ENCODE peak calls at places on chromosomes 7 and 10, in seven cellular contexts. P is astrocyte; V is cardiac muscle cell; J is aorta; X is CD8-positive, alpha-beta T cell; F is A549; C is iPS DF 6.9. U is an unnamed sample.

GRCh38 chr10:71479831-71480230 is 83.1 kb downstream of the CDH23 start:
- DNase-seq in P (no peak), V (no peak), J (no peak), X (no peak), F (no peak), C (no peak), U (no peak)

GRCh38 chr7:35313575-35313974 is 59.7 kb upstream of the TBX20 start:
- DNase-seq in P (no peak), V (no peak), J (no peak), X (no peak), F (no peak), C (no peak), U (no peak)

GRCh38 chr7:32068411-32068905 is 1.7 kb downstream of the PDE1C start:
- DNase-seq in P (no peak), V (no peak), J (no peak), X (no peak), F (no peak), C (no peak), U (no peak)

GRCh38 chr10:124064676-124065075 is 28.7 kb downstream of the CHST15 start:
- DNase-seq in P (no peak), V (no peak), J (no peak), X (no peak), F (no peak), C (no peak), U (peak; percentile 34)

GRCh38 chr7:17706734-17707133 is 233.6 kb downstream of the SNX13 start:
- DNase-seq in P (peak; percentile 45), V (peak; percentile 74), J (no peak), X (peak; percentile 13), F (peak; percentile 80), C (peak; percentile 54), U (peak; percentile 59)

GRCh38 chr7:84578825-84579224 is 384.2 kb upstream of the SEMA3A start:
- DNase-seq in P (no peak), V (no peak), J (no peak), X (no peak), F (no peak), C (no peak), U (no peak)

GRCh38 chr10:34740321-34740720 is 74.8 kb downstream of the PARD3 start:
- DNase-seq in P (no peak), V (no peak), J (no peak), X (no peak), F (no peak), C (no peak), U (no peak)

GRCh38 chr7:72020301-72020700 is 391.8 kb downstream of the CALN1 start:
- DNase-seq in P (no peak), V (no peak), J (no peak), X (no peak), F (no peak), C (no peak), U (no peak)

GRCh38 chr10:133096616-133097269 is 9.0 kb downstream of the ADGRA1 start:
- DNase-seq in P (no peak), V (no peak), J (no peak), X (no peak), F (peak; percentile 22), C (no peak), U (no peak)

GRCh38 chr10:61250131-61250530 is 203.1 kb downstream of the TMEM26 start:
- DNase-seq in P (no peak), V (no peak), J (no peak), X (no peak), F (no peak), C (no peak), U (no peak)

GRCh38 chr10:61248013-61248412 is 205.2 kb downstream of the TMEM26 start:
- DNase-seq in P (no peak), V (no peak), J (no peak), X (no peak), F (no peak), C (no peak), U (no peak)

DNA sequence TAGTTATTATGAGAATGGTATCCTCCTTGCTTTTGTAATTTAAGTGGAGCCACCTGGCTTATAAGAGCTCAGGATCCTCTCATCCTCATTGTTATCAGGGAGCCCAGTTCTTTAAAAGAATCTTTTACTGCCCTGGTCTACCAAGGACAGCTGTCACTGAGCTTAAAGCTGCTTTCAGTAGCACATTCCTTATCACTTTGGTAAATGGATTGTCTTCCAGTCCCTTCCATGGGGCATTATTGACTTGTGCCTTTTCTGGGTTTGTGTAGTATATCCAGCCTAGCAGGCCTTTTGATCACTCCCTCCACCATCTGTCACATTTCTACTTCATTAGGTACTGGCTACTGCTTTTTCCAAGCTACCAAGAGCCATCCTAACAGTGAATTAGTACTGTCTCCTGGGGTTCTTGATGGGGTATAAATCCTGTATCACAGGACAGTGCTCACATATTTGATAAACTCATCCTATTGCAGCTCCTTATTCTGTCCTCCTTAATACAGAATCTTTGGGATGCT is 208.9 kb downstream of the TMEM26 start:
- DNase-seq in P (no peak), V (peak; percentile 0), J (no peak), X (no peak), F (no peak), C (no peak), U (peak; percentile 0)
- H3K9me3 ChIP-seq in P (no peaks in the 10 kb centered on the region), V (no peaks in the 10 kb centered on the region), J (peaks cover 1% of the 10 kb centered on the region), X (no peaks in the 10 kb centered on the region), F (no peaks in the 10 kb centered on the region), C (no peaks in the 10 kb centered on the region), U (no peaks in the 10 kb centered on the region)

GRCh38 chr7:41131956-41132355 is 570.9 kb downstream of the INHBA start:
- DNase-seq in P (no peak), V (no peak), J (no peak), X (no peak), F (no peak), C (no peak), U (no peak)
- H3K4me3 ChIP-seq in P (no peak overlapping the region), V (no peak overlapping the region), J (no peak overlapping the region), X (no peak overlapping the region), F (no peak overlapping the region), C (no peak overlapping the region), U (no peak overlapping the region)

DNA sequence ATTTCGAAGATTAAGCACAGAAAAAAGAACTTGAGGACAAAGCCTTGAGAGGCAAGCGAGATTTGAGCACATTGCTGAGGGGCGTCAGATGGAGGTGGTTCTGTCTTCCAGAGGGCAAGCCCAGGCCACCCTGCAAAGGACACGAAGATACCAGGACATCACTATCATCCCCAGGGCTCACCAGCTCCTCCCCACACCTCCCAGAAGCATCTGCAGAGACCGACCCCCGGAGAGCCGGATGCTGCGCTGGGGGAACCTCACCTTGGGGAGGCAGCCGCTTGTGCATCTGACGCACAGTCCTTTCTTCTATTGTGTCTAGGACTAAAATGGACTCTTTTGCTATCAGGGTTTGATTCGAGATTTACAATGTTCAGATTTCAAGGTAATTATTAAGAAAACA is 259.7 kb downstream of the DNAJB6 start:
- DNase-seq in P (no peak), V (no peak), J (no peak), X (no peak), F (no peak), C (no peak), U (no peak)
- H3K9me3 ChIP-seq in P (peaks cover 3% of the 10 kb centered on the region), V (no peaks in the 10 kb centered on the region), J (no peaks in the 10 kb centered on the region), X (no peaks in the 10 kb centered on the region), F (no peaks in the 10 kb centered on the region), C (peaks cover 20% of the 10 kb centered on the region), U (no peaks in the 10 kb centered on the region)

GRCh38 chr7:73461782-73462285 is 28.3 kb downstream of the FZD9 start:
- DNase-seq in P (no peak), V (no peak), J (no peak), X (no peak), F (no peak), C (no peak), U (no peak)

GRCh38 chr7:73463966-73464365 is 30.4 kb downstream of the FZD9 start:
- DNase-seq in P (no peak), V (no peak), J (no peak), X (no peak), F (no peak), C (no peak), U (no peak)

GRCh38 chr7:73463260-73463659 is 29.7 kb downstream of the FZD9 start:
- DNase-seq in P (no peak), V (no peak), J (no peak), X (no peak), F (no peak), C (no peak), U (no peak)
- H3K4me3 ChIP-seq in P (no peak overlapping the region), V (no peak overlapping the region), J (no peak overlapping the region), X (no peak overlapping the region), F (no peak overlapping the region), C (no peak overlapping the region), U (no peak overlapping the region)

GRCh38 chr7:157984138-157984913 is 603.3 kb downstream of the PTPRN2 start:
- DNase-seq in P (no peak), V (no peak), J (peak; percentile 42), X (no peak), F (no peak), C (no peak), U (no peak)
- H3K9me3 ChIP-seq in P (no peaks in the 10 kb centered on the region), V (no peaks in the 10 kb centered on the region), J (no peaks in the 10 kb centered on the region), X (no peaks in the 10 kb centered on the region), F (no peaks in the 10 kb centered on the region), C (peaks cover 33% of the 10 kb centered on the region), U (no peaks in the 10 kb centered on the region)

GRCh38 chr10:62048473-62048872 is 147.0 kb downstream of the ARID5B start:
- DNase-seq in P (no peak), V (no peak), J (no peak), X (no peak), F (no peak), C (no peak), U (no peak)
- H3K4me3 ChIP-seq in P (peak overlapping the region; percentile 96), V (no peak overlapping the region), J (peak overlapping the region; percentile 5), X (no peak overlapping the region), F (no peak overlapping the region), C (no peak overlapping the region), U (no peak overlapping the region)

DNA sequence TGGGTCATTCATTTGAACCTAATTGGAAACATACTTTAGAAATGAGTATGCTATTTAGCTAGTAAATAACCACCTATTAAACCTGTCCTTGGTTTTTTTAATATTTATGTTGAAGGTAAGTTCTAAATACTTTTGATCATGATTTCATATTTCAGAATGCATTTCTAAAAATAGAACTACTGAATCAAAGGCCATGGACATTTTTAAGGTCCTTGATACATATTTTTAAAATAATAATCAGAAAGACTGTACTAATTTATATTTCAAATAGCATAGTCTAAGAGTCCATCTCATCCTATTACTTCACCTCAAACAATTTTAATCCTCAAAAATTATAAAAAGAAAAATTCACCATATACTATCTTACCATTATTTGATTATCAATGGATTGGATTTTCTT is 102.1 kb upstream of the AKR1E2 start:
- DNase-seq in P (no peak), V (no peak), J (no peak), X (no peak), F (no peak), C (no peak), U (no peak)
- H3K9me3 ChIP-seq in P (no peaks in the 10 kb centered on the region), V (no peaks in the 10 kb centered on the region), J (no peaks in the 10 kb centered on the region), X (no peaks in the 10 kb centered on the region), F (peaks cover 12% of the 10 kb centered on the region), C (no peaks in the 10 kb centered on the region), U (no peaks in the 10 kb centered on the region)

GRCh38 chr7:100965723-100966541 is 3.4 kb upstream of the MUC12 start:
- DNase-seq in P (no peak), V (peak; percentile 94), J (peak; percentile 92), X (peak; percentile 71), F (peak; percentile 88), C (peak; percentile 97), U (peak; percentile 94)
- H3K4me3 ChIP-seq in P (no peak overlapping the region), V (peak overlapping the region; percentile 21), J (no peak overlapping the region), X (peak overlapping the region; percentile 71), F (peak overlapping the region; percentile 48), C (peak overlapping the region; percentile 41), U (peak overlapping the region; percentile 49)

U was measured in small intestine.